ENCODE peak calls at places on chromosomes 11 and 22, in six cellular contexts. One of them, this sample, is unnamed.

GRCh38 chr11:131867457-131868257 is 497.2 kb downstream of the NTM start:
- DNase-seq in A549: no peak
- DNase-seq in SK-N-SH: peak; percentile 70
- DNase-seq in H1: peak; percentile 86
- DNase-seq in K562: no peak
- DNase-seq in GM12878: no peak
- DNase-seq in this sample: peak; percentile 20

GRCh38 chr22:20238567-20239062 is 29.5 kb downstream of the RTN4R start:
- DNase-seq in A549: peak; percentile 74
- DNase-seq in SK-N-SH: peak; percentile 89
- DNase-seq in H1: peak; percentile 87
- DNase-seq in K562: peak; percentile 99
- DNase-seq in GM12878: no peak
- DNase-seq in this sample: peak; percentile 41

GRCh38 chr11:45754261-45754709 is 50.7 kb upstream of the SLC35C1 start:
- DNase-seq in A549: no peak
- DNase-seq in SK-N-SH: peak; percentile 39
- DNase-seq in H1: no peak
- DNase-seq in K562: no peak
- DNase-seq in GM12878: no peak
- DNase-seq in this sample: peak; percentile 21

GRCh38 chr22:30870451-30871345 is 97.9 kb downstream of the MORC2 start:
- DNase-seq in A549: no peak
- DNase-seq in SK-N-SH: peak; percentile 10
- DNase-seq in H1: no peak
- DNase-seq in K562: peak; percentile 37
- DNase-seq in GM12878: no peak
- DNase-seq in this sample: no peak

GRCh38 chr22:44500623-44501022 is 2.6 kb upstream of the RTL6 start:
- DNase-seq in A549: no peak
- DNase-seq in SK-N-SH: no peak
- DNase-seq in H1: no peak
- DNase-seq in K562: no peak
- DNase-seq in GM12878: no peak
- DNase-seq in this sample: no peak

GRCh38 chr11:35335226-35335625 is 84.1 kb downstream of the SLC1A2 start:
- DNase-seq in A549: no peak
- DNase-seq in SK-N-SH: no peak
- DNase-seq in H1: no peak
- DNase-seq in K562: no peak
- DNase-seq in GM12878: no peak
- DNase-seq in this sample: no peak

GRCh38 chr11:11586465-11586864 is 35.3 kb downstream of the GALNT18 start:
- DNase-seq in A549: no peak
- DNase-seq in SK-N-SH: no peak
- DNase-seq in H1: no peak
- DNase-seq in K562: no peak
- DNase-seq in GM12878: no peak
- DNase-seq in this sample: no peak

GRCh38 chr11:1039481-1040427 is 3.2 kb upstream of the MUC6 start:
- DNase-seq in A549: no peak
- DNase-seq in SK-N-SH: no peak
- DNase-seq in H1: no peak
- DNase-seq in K562: no peak
- DNase-seq in GM12878: no peak
- DNase-seq in this sample: no peak

GRCh38 chr11:113664069-113664980 is 41.8 kb downstream of the TMPRSS5 start:
- DNase-seq in A549: peak; percentile 13
- DNase-seq in SK-N-SH: no peak
- DNase-seq in H1: no peak
- DNase-seq in K562: peak; percentile 54
- DNase-seq in GM12878: no peak
- DNase-seq in this sample: peak; percentile 18

GRCh38 chr11:33842236-33842915 is 49.5 kb downstream of the LMO2 start:
- DNase-seq in A549: no peak
- DNase-seq in SK-N-SH: peak; percentile 53
- DNase-seq in H1: no peak
- DNase-seq in K562: no peak
- DNase-seq in GM12878: no peak
- DNase-seq in this sample: no peak

GRCh38 chr22:37909756-37910155 is 3.7 kb downstream of the MICALL1 start:
- DNase-seq in A549: no peak
- DNase-seq in SK-N-SH: no peak
- DNase-seq in H1: no peak
- DNase-seq in K562: no peak
- DNase-seq in GM12878: no peak
- DNase-seq in this sample: no peak

GRCh38 chr22:44037519-44038370 is 13.6 kb downstream of the PARVB start:
- DNase-seq in A549: peak; percentile 66
- DNase-seq in SK-N-SH: no peak
- DNase-seq in H1: no peak
- DNase-seq in K562: no peak
- DNase-seq in GM12878: no peak
- DNase-seq in this sample: no peak

GRCh38 chr11:60310407-60310998 is 16.6 kb upstream of the MS4A6E start:
- DNase-seq in A549: no peak
- DNase-seq in SK-N-SH: no peak
- DNase-seq in H1: no peak
- DNase-seq in K562: no peak
- DNase-seq in GM12878: peak; percentile 64
- DNase-seq in this sample: no peak

GRCh38 chr11:95641506-95641905 is 148.1 kb downstream of the FAM76B start:
- DNase-seq in A549: no peak
- DNase-seq in SK-N-SH: no peak
- DNase-seq in H1: no peak
- DNase-seq in K562: no peak
- DNase-seq in GM12878: peak; percentile 60
- DNase-seq in this sample: no peak

GRCh38 chr11:100759106-100759505 is 72.0 kb downstream of the ARHGAP42 start:
- DNase-seq in A549: no peak
- DNase-seq in SK-N-SH: no peak
- DNase-seq in H1: no peak
- DNase-seq in K562: no peak
- DNase-seq in GM12878: no peak
- DNase-seq in this sample: no peak

GRCh38 chr11:93034031-93034430 is 64.6 kb downstream of the MTNR1B start:
- DNase-seq in A549: no peak
- DNase-seq in SK-N-SH: no peak
- DNase-seq in H1: no peak
- DNase-seq in K562: no peak
- DNase-seq in GM12878: no peak
- DNase-seq in this sample: peak; percentile 71

GRCh38 chr11:47148903-47149535 is 27.7 kb downstream of the ARFGAP2 start:
- DNase-seq in A549: no peak
- DNase-seq in SK-N-SH: no peak
- DNase-seq in H1: no peak
- DNase-seq in K562: no peak
- DNase-seq in GM12878: no peak
- DNase-seq in this sample: no peak

DNA sequence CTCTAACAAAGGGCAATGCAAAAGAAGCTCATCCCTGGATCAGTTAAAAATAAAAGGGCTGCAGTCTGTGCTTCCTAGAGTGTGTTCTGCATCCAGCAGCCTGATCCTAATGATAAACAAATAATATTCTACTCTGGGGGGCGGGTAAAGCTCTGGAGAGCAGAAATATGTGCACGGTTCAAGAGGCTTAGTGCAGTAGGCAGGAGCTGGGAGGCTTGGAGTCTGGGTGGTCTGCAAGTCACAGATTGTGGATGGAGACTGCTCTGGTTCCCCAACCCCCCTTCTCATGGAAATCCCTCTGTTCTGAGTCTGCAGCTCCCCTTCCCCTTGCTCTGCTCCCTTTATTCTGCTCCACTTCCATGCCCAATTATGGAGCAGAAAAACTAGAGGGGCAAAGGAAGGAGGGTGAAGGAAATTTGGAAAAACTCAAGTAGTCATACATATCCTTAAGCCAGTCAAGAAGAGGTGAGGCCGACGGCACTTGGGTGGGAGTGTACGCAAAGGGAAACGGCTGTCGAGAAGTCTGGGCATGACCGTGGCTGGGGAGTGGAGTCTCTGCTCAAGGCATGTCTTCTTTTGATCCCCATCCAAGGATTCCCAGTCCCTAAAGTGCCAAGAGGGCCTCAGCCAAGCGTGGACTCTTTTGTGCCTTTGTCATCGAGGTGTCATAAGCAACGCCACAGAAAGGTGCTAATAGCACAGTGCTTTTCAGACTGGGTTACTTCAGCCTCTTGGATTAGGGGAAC is 16.3 kb upstream of the CLMP start:
- DNase-seq in A549: no peak
- DNase-seq in SK-N-SH: peak; percentile 44
- DNase-seq in H1: no peak
- DNase-seq in K562: no peak
- DNase-seq in GM12878: no peak
- DNase-seq in this sample: no peak
- TF ChIP-seq CHD2 in A549: no peak
- TF ChIP-seq CHD2 in SK-N-SH: no peak
- TF ChIP-seq CHD2 in H1: no peak
- TF ChIP-seq CHD2 in K562: no peak
- TF ChIP-seq CHD2 in GM12878: no peak
- TF ChIP-seq CHD2 in this sample: no peak

GRCh38 chr11:70106757-70107156 is 28.6 kb downstream of the ANO1 start:
- DNase-seq in A549: no peak
- DNase-seq in SK-N-SH: no peak
- DNase-seq in H1: no peak
- DNase-seq in K562: no peak
- DNase-seq in GM12878: no peak
- DNase-seq in this sample: no peak

GRCh38 chr11:70107191-70107590 is 29.1 kb downstream of the ANO1 start:
- DNase-seq in A549: no peak
- DNase-seq in SK-N-SH: no peak
- DNase-seq in H1: no peak
- DNase-seq in K562: no peak
- DNase-seq in GM12878: no peak
- DNase-seq in this sample: no peak

GRCh38 chr11:70109006-70109405 is 30.9 kb downstream of the ANO1 start:
- DNase-seq in A549: no peak
- DNase-seq in SK-N-SH: no peak
- DNase-seq in H1: no peak
- DNase-seq in K562: no peak
- DNase-seq in GM12878: no peak
- DNase-seq in this sample: no peak

GRCh38 chr11:70107756-70108155 is 29.6 kb downstream of the ANO1 start:
- DNase-seq in A549: no peak
- DNase-seq in SK-N-SH: no peak
- DNase-seq in H1: no peak
- DNase-seq in K562: no peak
- DNase-seq in GM12878: no peak
- DNase-seq in this sample: no peak

DNA sequence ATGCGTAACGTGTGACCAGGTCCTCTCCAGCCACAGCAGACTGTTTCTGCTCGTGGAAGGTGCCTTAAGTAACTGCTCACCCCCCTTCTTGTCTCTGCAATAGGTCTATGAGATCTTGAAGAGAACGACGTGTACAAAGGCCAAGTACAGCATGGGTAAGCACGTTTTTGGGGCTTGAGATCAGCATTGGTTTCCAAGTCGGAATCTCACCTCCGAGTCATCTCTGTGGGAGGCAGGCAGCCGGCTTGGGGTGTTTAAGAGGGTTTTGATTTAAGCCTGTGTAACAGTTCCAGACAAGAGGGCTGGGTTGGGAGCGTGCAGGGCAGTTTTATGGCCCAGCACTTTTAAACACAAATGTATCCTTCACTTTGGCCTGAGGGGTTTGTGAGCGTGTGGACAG is 30.1 kb downstream of the ANO1 start:
- DNase-seq in A549: no peak
- DNase-seq in SK-N-SH: no peak
- DNase-seq in H1: no peak
- DNase-seq in K562: no peak
- DNase-seq in GM12878: no peak
- DNase-seq in this sample: no peak
- TF ChIP-seq CHD2 in A549: no peak
- TF ChIP-seq CHD2 in SK-N-SH: no peak
- TF ChIP-seq CHD2 in H1: no peak
- TF ChIP-seq CHD2 in K562: no peak
- TF ChIP-seq CHD2 in GM12878: no peak
- TF ChIP-seq CHD2 in this sample: no peak

DNA sequence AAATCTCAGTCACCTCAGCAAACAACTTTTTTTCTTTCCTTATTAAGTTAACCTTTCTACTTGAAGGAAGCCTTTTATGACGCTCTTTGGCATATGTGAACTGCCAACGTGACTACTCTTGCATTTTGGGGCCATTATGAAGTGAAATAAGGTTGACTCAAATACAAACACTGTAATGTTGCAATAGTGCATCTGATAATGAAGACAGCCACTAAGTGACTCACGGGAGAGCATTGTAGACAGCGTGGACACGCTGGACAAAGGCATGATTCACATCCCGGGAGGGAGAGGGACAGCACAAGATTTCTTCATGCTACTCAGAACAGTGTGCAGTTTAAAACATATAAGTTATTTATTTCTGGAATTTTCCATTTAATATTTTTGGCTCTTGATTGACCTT is 560.8 kb downstream of the ETS1 start:
- DNase-seq in A549: no peak
- DNase-seq in SK-N-SH: no peak
- DNase-seq in H1: no peak
- DNase-seq in K562: no peak
- DNase-seq in GM12878: no peak
- DNase-seq in this sample: no peak
- TF ChIP-seq CHD2 in A549: no peak
- TF ChIP-seq CHD2 in SK-N-SH: no peak
- TF ChIP-seq CHD2 in H1: no peak
- TF ChIP-seq CHD2 in K562: no peak
- TF ChIP-seq CHD2 in GM12878: no peak
- TF ChIP-seq CHD2 in this sample: no peak

GRCh38 chr11:32072872-32073661 is 17.8 kb upstream of the RCN1 start:
- DNase-seq in A549: no peak
- DNase-seq in SK-N-SH: peak; percentile 16
- DNase-seq in H1: peak; percentile 55
- DNase-seq in K562: no peak
- DNase-seq in GM12878: no peak
- DNase-seq in this sample: no peak

GRCh38 chr11:32070707-32071106 is 20.2 kb upstream of the RCN1 start:
- DNase-seq in A549: no peak
- DNase-seq in SK-N-SH: no peak
- DNase-seq in H1: no peak
- DNase-seq in K562: no peak
- DNase-seq in GM12878: no peak
- DNase-seq in this sample: no peak

GRCh38 chr11:32069361-32070058 is 21.4 kb upstream of the RCN1 start:
- DNase-seq in A549: no peak
- DNase-seq in SK-N-SH: no peak
- DNase-seq in H1: no peak
- DNase-seq in K562: no peak
- DNase-seq in GM12878: no peak
- DNase-seq in this sample: no peak

GRCh38 chr11:32068134-32068533 is 22.7 kb upstream of the RCN1 start:
- DNase-seq in A549: no peak
- DNase-seq in SK-N-SH: no peak
- DNase-seq in H1: no peak
- DNase-seq in K562: no peak
- DNase-seq in GM12878: no peak
- DNase-seq in this sample: no peak

DNA sequence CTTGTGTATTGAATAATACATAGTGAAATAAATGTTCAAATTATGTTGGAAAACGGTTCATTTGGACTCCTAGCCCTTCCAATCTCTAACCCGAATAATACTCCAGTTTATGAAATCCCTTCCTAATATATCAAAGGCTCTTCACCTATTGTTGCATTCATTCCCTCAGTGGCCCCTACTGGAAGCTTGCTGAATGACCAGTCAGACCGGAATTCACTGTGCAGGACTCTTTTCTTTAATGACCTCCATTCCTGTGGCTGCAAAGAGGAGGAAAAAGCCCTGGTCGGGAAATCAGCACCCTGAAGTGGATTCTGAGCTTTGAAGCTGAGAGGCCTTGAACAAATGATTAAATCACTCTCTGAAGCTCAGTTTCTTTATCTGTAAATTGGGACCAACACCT is 19.1 kb upstream of the RCN1 start:
- DNase-seq in A549: peak; percentile 40
- DNase-seq in SK-N-SH: peak; percentile 23
- DNase-seq in H1: no peak
- DNase-seq in K562: peak; percentile 15
- DNase-seq in GM12878: no peak
- DNase-seq in this sample: peak; percentile 11
- TF ChIP-seq CHD2 in A549: no peak
- TF ChIP-seq CHD2 in SK-N-SH: no peak
- TF ChIP-seq CHD2 in H1: no peak
- TF ChIP-seq CHD2 in K562: no peak
- TF ChIP-seq CHD2 in GM12878: no peak
- TF ChIP-seq CHD2 in this sample: no peak